ENCODE peak calls at places on chromosomes 1 and 21, in nine cellular contexts. One of them, this sample, is unnamed.
A peak's percentile ranks its signal among the peaks of the same experiment; 100 is the strongest.

GRCh38 chr1:226974544-226975258 is 34.6 kb downstream of the COQ8A start:
- DNase-seq in ACHN: peak; percentile 22
- DNase-seq in GM03348: no peak
- DNase-seq in T-helper 17 cell: no peak
- DNase-seq in heart right ventricle: peak; percentile 71
- DNase-seq in AG04450: no peak
- DNase-seq in cardiac fibroblast: peak; percentile 36
- DNase-seq in stimulated activated CD4-positive, alpha-beta T cell treated with anti-CD3 and anti-CD28 coated beads, TNF-alpha, amount 100 ng/mL, for 4 hours: no peak
- DNase-seq in GM19239: no peak
- DNase-seq in this sample: no peak

GRCh38 chr1:32309960-32310359 is 18.1 kb downstream of the HDAC1 start:
- DNase-seq in ACHN: no peak
- DNase-seq in GM03348: no peak
- DNase-seq in T-helper 17 cell: no peak
- DNase-seq in heart right ventricle: no peak
- DNase-seq in AG04450: no peak
- DNase-seq in cardiac fibroblast: no peak
- DNase-seq in stimulated activated CD4-positive, alpha-beta T cell treated with anti-CD3 and anti-CD28 coated beads, TNF-alpha, amount 100 ng/mL, for 4 hours: no peak
- DNase-seq in GM19239: no peak
- DNase-seq in this sample: no peak

GRCh38 chr1:232352956-232353355 is 277.0 kb downstream of the SIPA1L2 start:
- DNase-seq in ACHN: no peak
- DNase-seq in GM03348: no peak
- DNase-seq in T-helper 17 cell: no peak
- DNase-seq in heart right ventricle: no peak
- DNase-seq in AG04450: no peak
- DNase-seq in cardiac fibroblast: peak; percentile 6
- DNase-seq in stimulated activated CD4-positive, alpha-beta T cell treated with anti-CD3 and anti-CD28 coated beads, TNF-alpha, amount 100 ng/mL, for 4 hours: no peak
- DNase-seq in GM19239: no peak
- DNase-seq in this sample: no peak

GRCh38 chr1:88943221-88943620 is 49.2 kb downstream of the KYAT3 start:
- DNase-seq in ACHN: no peak
- DNase-seq in GM03348: no peak
- DNase-seq in T-helper 17 cell: no peak
- DNase-seq in heart right ventricle: no peak
- DNase-seq in AG04450: no peak
- DNase-seq in cardiac fibroblast: no peak
- DNase-seq in stimulated activated CD4-positive, alpha-beta T cell treated with anti-CD3 and anti-CD28 coated beads, TNF-alpha, amount 100 ng/mL, for 4 hours: no peak
- DNase-seq in GM19239: no peak
- DNase-seq in this sample: no peak

GRCh38 chr1:92486251-92487077 is at the start of gene GFI1:
- DNase-seq in ACHN: peak; percentile 26
- DNase-seq in GM03348: peak; percentile 49
- DNase-seq in T-helper 17 cell: peak; percentile 18
- DNase-seq in heart right ventricle: peak; percentile 32
- DNase-seq in AG04450: no peak
- DNase-seq in cardiac fibroblast: no peak
- DNase-seq in stimulated activated CD4-positive, alpha-beta T cell treated with anti-CD3 and anti-CD28 coated beads, TNF-alpha, amount 100 ng/mL, for 4 hours: no peak
- DNase-seq in GM19239: no peak
- DNase-seq in this sample: peak; percentile 28

GRCh38 chr21:25509862-25510261 is 97.4 kb downstream of the MRPL39 start:
- DNase-seq in ACHN: no peak
- DNase-seq in GM03348: no peak
- DNase-seq in T-helper 17 cell: no peak
- DNase-seq in heart right ventricle: no peak
- DNase-seq in AG04450: no peak
- DNase-seq in cardiac fibroblast: no peak
- DNase-seq in stimulated activated CD4-positive, alpha-beta T cell treated with anti-CD3 and anti-CD28 coated beads, TNF-alpha, amount 100 ng/mL, for 4 hours: no peak
- DNase-seq in GM19239: no peak
- DNase-seq in this sample: no peak

GRCh38 chr21:10575311-10575667 is 53.9 kb downstream of the TPTE start:
- DNase-seq in ACHN: no peak
- DNase-seq in GM03348: no peak
- DNase-seq in T-helper 17 cell: no peak
- DNase-seq in heart right ventricle: no peak
- DNase-seq in AG04450: no peak
- DNase-seq in cardiac fibroblast: no peak
- DNase-seq in stimulated activated CD4-positive, alpha-beta T cell treated with anti-CD3 and anti-CD28 coated beads, TNF-alpha, amount 100 ng/mL, for 4 hours: no peak
- DNase-seq in GM19239: no peak
- DNase-seq in this sample: no peak

GRCh38 chr1:30466026-30466425 is 257.4 kb downstream of the MATN1 start:
- DNase-seq in ACHN: no peak
- DNase-seq in GM03348: no peak
- DNase-seq in T-helper 17 cell: no peak
- DNase-seq in heart right ventricle: no peak
- DNase-seq in AG04450: no peak
- DNase-seq in cardiac fibroblast: no peak
- DNase-seq in stimulated activated CD4-positive, alpha-beta T cell treated with anti-CD3 and anti-CD28 coated beads, TNF-alpha, amount 100 ng/mL, for 4 hours: no peak
- DNase-seq in GM19239: no peak
- DNase-seq in this sample: no peak

GRCh38 chr1:43760745-43761343 is 53.5 kb downstream of the ST3GAL3 start:
- DNase-seq in ACHN: no peak
- DNase-seq in GM03348: no peak
- DNase-seq in T-helper 17 cell: no peak
- DNase-seq in heart right ventricle: no peak
- DNase-seq in AG04450: no peak
- DNase-seq in cardiac fibroblast: peak; percentile 39
- DNase-seq in stimulated activated CD4-positive, alpha-beta T cell treated with anti-CD3 and anti-CD28 coated beads, TNF-alpha, amount 100 ng/mL, for 4 hours: no peak
- DNase-seq in GM19239: no peak
- DNase-seq in this sample: no peak